ENCODE peak calls at places on chromosome 1, in nine cellular contexts. S is adipocyte, R is DND-41, D is neural progenitor cell, M is GM23248, E is NT2/D1, P is fibroblast of lung, G is PC-3, T is mammary epithelial cell. V is an unnamed sample.

GRCh38 chr1:226651041-226651731 is 87.9 kb downstream of the ITPKB start:
- DNase-seq in T (no peak), E (no peak), S (no peak), M (no peak), P (no peak), G (no peak), R (no peak), D (no peak), V (no peak)

GRCh38 chr1:208269338-208269666 is 25.1 kb upstream of the PLXNA2 start:
- DNase-seq in R (no peak), G (no peak), S (no peak), T (no peak), M (peak; percentile 18), P (no peak), D (no peak), E (no peak), V (no peak)

GRCh38 chr1:7015022-7015421 is 229.8 kb downstream of the CAMTA1 start:
- DNase-seq in R (no peak), E (no peak), M (no peak), G (no peak), S (no peak), T (no peak), D (no peak), P (no peak), V (no peak)

GRCh38 chr1:204478166-204478899 is 16.3 kb downstream of the PIK3C2B start:
- DNase-seq in D (no peak), S (no peak), E (no peak), T (no peak), R (no peak), G (no peak), M (no peak), P (no peak), V (no peak)

GRCh38 chr1:114671939-114672275 is 2.1 kb upstream of the DENND2C start:
- DNase-seq in M (no peak), E (no peak), S (no peak), D (no peak), G (no peak), P (no peak), R (no peak), T (no peak), V (no peak)

GRCh38 chr1:53547321-53547720 is 88.1 kb downstream of the DMRTB1 start:
- DNase-seq in E (no peak), T (no peak), M (no peak), R (no peak), D (no peak), G (no peak), P (no peak), S (no peak), V (no peak)

GRCh38 chr1:192555399-192555798 is 20.2 kb upstream of the RGS1 start:
- DNase-seq in T (no peak), D (no peak), M (no peak), G (no peak), E (no peak), S (no peak), P (no peak), R (no peak), V (no peak)

GRCh38 chr1:223887724-223888428 is 42.1 kb upstream of the TP53BP2 start:
- DNase-seq in G (peak; percentile 99), M (peak; percentile 98), D (no peak), R (no peak), P (peak; percentile 90), S (peak; percentile 85), E (no peak), T (peak; percentile 74), V (peak; percentile 99)

GRCh38 chr1:7418442-7419080 is 352.5 kb upstream of the VAMP3 start:
- DNase-seq in P (no peak), D (no peak), E (no peak), G (no peak), S (no peak), R (no peak), M (no peak), T (no peak), V (no peak)

GRCh38 chr1:177585492-177586220 is 384.2 kb downstream of the SEC16B start:
- DNase-seq in T (peak; percentile 97), D (no peak), R (no peak), E (no peak), P (no peak), G (peak; percentile 87), M (peak; percentile 6), S (peak; percentile 14), V (no peak)

GRCh38 chr1:84936116-84936810 is 43.3 kb upstream of the LPAR3 start:
- DNase-seq in R (peak; percentile 38), G (peak; percentile 81), S (peak; percentile 91), E (peak; percentile 68), P (peak; percentile 80), D (peak; percentile 80), M (peak; percentile 73), T (peak; percentile 54), V (peak; percentile 39)

GRCh38 chr1:168321945-168322344 is 41.3 kb downstream of the TBX19 start:
- DNase-seq in M (peak; percentile 54), E (no peak), T (peak; percentile 57), D (no peak), R (no peak), S (peak; percentile 40), G (peak; percentile 75), P (peak; percentile 56), V (no peak)

GRCh38 chr1:205455581-205456382 is at the start of gene BLACAT1:
- DNase-seq in G (no peak), P (no peak), S (no peak), M (no peak), E (no peak), D (peak; percentile 58), T (no peak), R (no peak), V (no peak)

GRCh38 chr1:78833491-78833890 is 173.0 kb downstream of the ADGRL4 start:
- DNase-seq in D (no peak), R (no peak), M (peak; percentile 72), G (peak; percentile 95), E (no peak), S (peak; percentile 94), P (peak; percentile 85), T (peak; percentile 79), V (peak; percentile 86)

GRCh38 chr1:66933887-66934700 is 9.3 kb downstream of the MIER1 start:
- DNase-seq in S (peak; percentile 21), R (no peak), T (peak; percentile 72), P (no peak), M (peak; percentile 26), D (no peak), E (no peak), G (peak; percentile 35), V (no peak)

GRCh38 chr1:25743164-25744139 is 56.5 kb upstream of the SELENON start:
- DNase-seq in D (no peak), S (peak; percentile 18), E (no peak), T (no peak), M (peak; percentile 88), P (peak; percentile 84), R (no peak), G (no peak), V (peak; percentile 25)

GRCh38 chr1:47351305-47351704 is 17.7 kb downstream of the CMPK1 start:
- DNase-seq in M (peak; percentile 49), G (peak; percentile 34), S (no peak), E (no peak), P (no peak), R (no peak), T (peak; percentile 52), D (no peak), V (peak; percentile 41)

GRCh38 chr1:117146570-117147340 is 25.2 kb upstream of the TRIM45 start:
- DNase-seq in G (peak; percentile 94), R (no peak), M (peak; percentile 95), E (no peak), S (peak; percentile 90), P (peak; percentile 84), D (no peak), T (peak; percentile 73), V (peak; percentile 95)

GRCh38 chr1:155104605-155105534 is 22.8 kb upstream of the EFNA1 start:
- DNase-seq in M (no peak), R (no peak), S (no peak), T (no peak), E (no peak), D (no peak), P (no peak), G (no peak), V (no peak)

DNA sequence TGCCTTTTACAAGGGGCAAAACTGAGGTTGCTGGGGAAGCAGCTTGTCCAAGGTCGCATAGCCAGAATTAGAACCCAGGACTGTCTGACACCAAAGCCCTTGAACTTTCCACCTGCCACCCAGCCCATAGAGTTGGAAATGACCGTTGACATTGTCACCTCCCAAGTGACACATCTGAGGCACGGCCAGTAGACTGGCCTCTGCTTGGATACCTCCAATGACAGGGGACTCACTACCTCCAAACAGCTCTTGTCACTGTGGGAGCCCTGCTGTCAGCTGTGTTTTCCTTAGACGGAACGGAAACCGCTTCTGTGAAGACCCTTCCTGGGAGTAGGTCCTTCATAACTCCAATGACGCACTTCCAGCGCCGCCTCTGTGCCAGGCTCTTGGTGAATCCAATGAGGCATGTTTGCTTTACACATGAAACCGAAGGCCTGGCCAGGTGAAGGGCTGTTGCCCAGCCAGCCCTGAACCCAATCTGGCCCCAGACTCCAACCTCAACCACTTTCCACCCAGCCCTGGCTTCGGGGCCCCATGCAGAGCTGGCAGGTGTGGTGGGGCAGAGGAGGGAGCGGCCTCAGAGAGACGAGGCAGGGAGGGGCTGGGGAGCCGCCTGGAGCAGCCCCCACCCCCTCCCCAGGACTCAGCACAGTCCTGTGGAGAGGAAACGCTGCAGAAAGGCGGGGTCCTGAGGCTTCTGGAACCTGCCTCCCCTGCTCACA is 109.2 kb upstream of the IFFO2 start:
- DNase-seq in D (no peak), T (no peak), M (no peak), S (no peak), R (no peak), P (no peak), E (no peak), G (no peak), V (no peak)
- H3K9ac ChIP-seq in D (no peak overlapping the region), T (no peak overlapping the region), M (no peak overlapping the region), S (no peak overlapping the region), R (no peak overlapping the region), P (no peak overlapping the region), E (no peak overlapping the region), G (no peak overlapping the region), V (no peak overlapping the region)

GRCh38 chr1:21278898-21279819 is 11.1 kb downstream of the ECE1 start:
- DNase-seq in G (no peak), P (peak; percentile 36), M (peak; percentile 59), D (peak; percentile 70), T (no peak), R (no peak), S (no peak), E (no peak), V (no peak)
- H3K9ac ChIP-seq in G (no peak overlapping the region), P (peak overlapping the region; percentile 63), M (peak overlapping the region; percentile 70), D (no peak overlapping the region), T (no peak overlapping the region), R (no peak overlapping the region), S (peak overlapping the region; percentile 24), E (peak overlapping the region; percentile 56), V (peak overlapping the region; percentile 51)

DNA sequence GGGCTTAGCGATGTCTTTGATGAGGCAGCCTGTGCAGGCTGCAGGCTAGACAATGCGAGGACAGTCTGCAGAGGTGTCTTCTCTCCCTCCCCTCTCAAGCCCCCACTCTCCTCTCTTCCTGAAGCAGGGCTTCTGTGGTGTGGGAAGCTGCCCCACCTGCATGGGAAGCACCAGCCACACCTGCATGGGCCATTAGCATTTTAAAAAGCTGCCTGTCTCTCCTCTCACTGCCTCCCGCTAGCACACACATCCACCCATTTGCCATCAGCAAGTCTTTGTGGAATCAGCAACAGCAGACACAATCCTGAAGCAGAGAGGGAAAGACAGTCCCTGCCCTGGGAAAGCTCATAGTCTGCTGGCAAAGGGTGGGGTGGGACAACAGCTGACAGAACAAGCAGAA is 53.1 kb downstream of the NAV1 start:
- DNase-seq in D (no peak), G (no peak), R (no peak), E (no peak), T (no peak), M (no peak), P (no peak), S (no peak), V (no peak)
- H3K9ac ChIP-seq in D (no peak overlapping the region), G (no peak overlapping the region), R (no peak overlapping the region), E (no peak overlapping the region), T (no peak overlapping the region), M (no peak overlapping the region), P (no peak overlapping the region), S (no peak overlapping the region), V (no peak overlapping the region)

GRCh38 chr1:220093361-220094015 is 444 bp upstream of the IARS2 start:
- DNase-seq in R (no peak), G (no peak), D (no peak), S (no peak), P (no peak), M (no peak), E (no peak), T (no peak), V (no peak)
- H3K9ac ChIP-seq in R (no peak overlapping the region), G (no peak overlapping the region), D (no peak overlapping the region), S (no peak overlapping the region), P (no peak overlapping the region), M (no peak overlapping the region), E (no peak overlapping the region), T (no peak overlapping the region), V (no peak overlapping the region)

V was measured in astrocyte.